ENCODE peak calls at places on chromosomes 6 and 20, in eight cellular contexts. F is GM12878, J is cardiac muscle cell, I is heart left ventricle, P is endodermal cell, K is upper lobe of right lung, S is heart right ventricle, U is SK-N-SH. O is an unnamed sample.

GRCh38 chr6:148217921-148218320 is 124.7 kb upstream of the SASH1 start:
- DNase-seq in P (no peak), F (no peak), J (no peak), K (no peak), I (no peak), S (no peak), U (no peak), O (no peak)

GRCh38 chr6:151288711-151289398 is 49.1 kb downstream of the AKAP12 start:
- DNase-seq in U (peak; percentile 49), I (no peak), F (no peak), S (no peak), K (no peak), J (no peak), P (no peak), O (no peak)

GRCh38 chr6:34145161-34146020 is 496 bp downstream of the GRM4 start:
- DNase-seq in K (peak; percentile 63), P (peak; percentile 86), S (no peak), J (peak; percentile 55), U (peak; percentile 78), I (no peak), F (no peak), O (no peak)

GRCh38 chr6:169398342-169399105 is 144.9 kb upstream of the THBS2 start:
- DNase-seq in U (no peak), K (no peak), P (no peak), I (no peak), J (no peak), F (no peak), S (no peak), O (no peak)

GRCh38 chr6:84263557-84263956 is 36.1 kb upstream of the CEP162 start:
- DNase-seq in U (no peak), I (no peak), J (no peak), F (no peak), K (no peak), P (no peak), S (no peak), O (no peak)

GRCh38 chr6:52162940-52163908 is 23.0 kb upstream of the IL17A start:
- DNase-seq in J (peak; percentile 8), P (no peak), U (no peak), K (no peak), I (no peak), S (no peak), F (no peak), O (no peak)

GRCh38 chr20:24303393-24303792 is 166.0 kb upstream of the SYNDIG1 start:
- DNase-seq in K (no peak), I (no peak), J (peak; percentile 3), P (no peak), S (no peak), U (no peak), F (no peak), O (no peak)

GRCh38 chr20:13212750-13213149 is 8.3 kb upstream of the ISM1 start:
- DNase-seq in K (no peak), S (no peak), U (no peak), F (no peak), I (no peak), J (no peak), P (no peak), O (no peak)

GRCh38 chr6:13764996-13765395 is 49.4 kb downstream of the MCUR1 start:
- DNase-seq in S (no peak), F (peak; percentile 16), K (no peak), P (no peak), U (no peak), J (no peak), I (no peak), O (no peak)

GRCh38 chr20:58889334-58890072 is 37.0 kb downstream of the GNAS start:
- DNase-seq in S (no peak), K (no peak), F (no peak), I (no peak), P (no peak), U (no peak), J (no peak), O (no peak)

GRCh38 chr20:59576216-59576953 is 28.0 kb upstream of the PHACTR3 start:
- DNase-seq in K (no peak), U (peak; percentile 16), P (peak; percentile 56), I (no peak), F (no peak), S (no peak), J (no peak), O (no peak)

GRCh38 chr20:17643531-17644188 is 38.4 kb downstream of the RRBP1 start:
- DNase-seq in S (no peak), I (no peak), F (no peak), P (no peak), U (no peak), J (no peak), K (peak; percentile 18), O (no peak)

GRCh38 chr20:52190437-52191131 is 995 bp downstream of the ZFP64 start:
- DNase-seq in I (peak; percentile 29), P (peak; percentile 68), U (peak; percentile 68), S (peak; percentile 13), F (no peak), J (peak; percentile 35), K (no peak), O (no peak)

GRCh38 chr6:25472314-25472713 is 179.7 kb upstream of the SCGN start:
- DNase-seq in U (peak; percentile 22), F (no peak), S (no peak), J (peak; percentile 10), K (no peak), P (no peak), I (no peak), O (no peak)
- TF ChIP-seq CTCF in U (peak; percentile 26), F (no peak), S (peak; percentile 16), J (peak; percentile 26), K (peak; percentile 14), P (peak; percentile 65), I (no peak), O (peak; percentile 18)

DNA sequence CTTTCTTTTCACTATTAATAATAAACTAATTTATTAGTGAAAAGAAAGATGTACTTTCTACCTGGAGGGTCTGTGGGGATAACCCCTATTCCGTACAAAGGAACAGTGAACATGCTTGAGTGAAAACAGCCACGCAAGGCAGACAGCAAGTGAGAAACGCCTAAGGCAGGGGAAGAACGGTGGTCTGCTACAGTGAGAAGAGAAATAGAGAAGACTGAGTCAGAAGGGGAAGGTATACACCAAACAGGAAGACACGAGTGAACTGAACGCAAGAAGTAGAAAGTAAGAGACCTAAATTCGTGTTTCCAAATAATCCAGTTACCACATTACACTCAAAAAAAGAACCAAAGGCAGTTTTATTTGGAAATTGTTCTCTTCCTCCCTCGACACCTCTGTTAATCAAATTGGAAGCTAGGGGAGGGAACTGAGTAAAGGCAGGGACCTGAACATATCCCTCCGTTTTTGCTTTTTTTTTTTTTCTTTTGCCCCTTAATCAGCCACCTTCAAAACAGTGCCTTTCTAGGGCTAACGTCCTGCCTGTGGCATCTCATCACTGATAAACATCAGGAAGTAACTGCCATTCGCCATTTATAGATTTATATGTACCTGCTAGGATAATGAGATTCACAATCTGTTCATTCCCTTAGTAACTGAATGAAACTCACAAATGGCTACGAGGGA is 48.9 kb downstream of the ATXN1 start:
- DNase-seq in U (no peak), K (no peak), P (no peak), F (no peak), I (no peak), J (no peak), S (no peak), O (no peak)
- H3K4me3 ChIP-seq in U (peak overlapping the region; percentile 37), K (peak overlapping the region; percentile 9), P (no peak overlapping the region), F (peak overlapping the region; percentile 40), I (no peak overlapping the region), J (no peak overlapping the region), S (peak overlapping the region; percentile 12), O (peak overlapping the region; percentile 7)

GRCh38 chr6:32175711-32176475 is at the start of gene AGPAT1:
- DNase-seq in S (peak; percentile 99), I (peak; percentile 100), U (peak; percentile 97), K (peak; percentile 97), F (peak; percentile 92), J (peak; percentile 98), P (peak; percentile 99), O (peak; percentile 98)

GRCh38 chr6:32174416-32174815 is 1.5 kb downstream of the AGPAT1 start:
- DNase-seq in S (no peak), F (no peak), U (no peak), P (no peak), I (no peak), K (no peak), J (no peak), O (no peak)

GRCh38 chr6:32176476-32177181 is 745 bp upstream of the AGPAT1 start:
- DNase-seq in I (no peak), S (no peak), J (peak; percentile 70), P (no peak), F (no peak), U (no peak), K (no peak), O (peak; percentile 47)

GRCh38 chr6:32177182-32177787 is 920 bp upstream of the RNF5 start:
- DNase-seq in F (no peak), I (no peak), K (no peak), U (peak; percentile 55), S (peak; percentile 58), P (peak; percentile 82), J (no peak), O (peak; percentile 60)

GRCh38 chr6:32175322-32175710 is 568 bp downstream of the AGPAT1 start:
- DNase-seq in P (no peak), K (no peak), J (no peak), I (no peak), F (no peak), U (no peak), S (no peak), O (no peak)
- H3K4me1 ChIP-seq in P (no peaks in the 10 kb centered on the region), K (peaks cover 37% of the 10 kb centered on the region), J (peaks cover 21% of the 10 kb centered on the region), I (peaks cover 32% of the 10 kb centered on the region), F (peaks cover 10% of the 10 kb centered on the region), U (peaks cover 40% of the 10 kb centered on the region), S (peaks cover 43% of the 10 kb centered on the region), O (peaks cover 46% of the 10 kb centered on the region)

GRCh38 chr6:134002821-134003220 is 49.6 kb downstream of the SLC2A12 start:
- DNase-seq in I (no peak), J (no peak), K (no peak), S (no peak), F (no peak), P (no peak), U (no peak), O (no peak)

GRCh38 chr6:134003542-134003951 is 48.9 kb downstream of the SLC2A12 start:
- DNase-seq in U (no peak), F (no peak), I (no peak), S (no peak), K (no peak), J (peak; percentile 21), P (no peak), O (no peak)

GRCh38 chr6:134005824-134006223 is 46.6 kb downstream of the SLC2A12 start:
- DNase-seq in J (no peak), I (no peak), F (no peak), S (no peak), P (no peak), U (no peak), K (no peak), O (no peak)

GRCh38 chr6:134007077-134007476 is 45.3 kb downstream of the SLC2A12 start:
- DNase-seq in U (no peak), I (no peak), F (no peak), J (no peak), P (no peak), S (no peak), K (peak; percentile 79), O (no peak)

DNA sequence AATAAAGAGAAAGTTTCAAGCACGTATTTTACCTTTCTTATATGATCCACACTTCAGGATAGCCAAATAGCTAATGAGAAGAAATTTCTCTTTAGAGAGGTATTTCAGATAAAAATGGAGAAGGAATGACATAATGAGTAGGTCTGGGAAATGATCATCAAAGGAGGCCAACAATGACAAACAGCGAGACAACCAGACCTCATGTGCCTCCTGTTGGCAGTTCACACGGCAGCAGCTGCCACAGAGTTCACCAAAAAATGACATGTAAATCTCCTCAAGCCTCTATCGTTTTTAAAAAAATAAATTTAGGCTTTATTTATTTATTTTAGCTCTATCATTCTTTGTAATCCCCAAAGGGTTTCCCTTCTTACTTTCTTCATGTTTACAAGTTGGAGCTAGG is 47.7 kb downstream of the SLC2A12 start:
- DNase-seq in I (no peak), K (no peak), P (no peak), J (no peak), F (no peak), U (no peak), S (no peak), O (no peak)
- TF ChIP-seq CTCF in I (no peak), K (no peak), P (peak; percentile 40), J (no peak), F (no peak), U (no peak), S (no peak), O (no peak)

O was measured in adrenal gland.